ENCODE peak calls at places on chromosomes 13 and 19, in five cellular contexts. B is MM.1S, X is astrocyte, Y is GM23248, U is PC-3. S is an unnamed sample.

GRCh38 chr19:42412223-42412622 is 15.0 kb downstream of the LIPE start:
- DNase-seq in B (no peak), X (no peak), Y (no peak), U (no peak), S (no peak)

GRCh38 chr13:101449971-101450748 is 2.3 kb upstream of the ITGBL1 start:
- DNase-seq in B (no peak), X (peak), Y (peak), U (peak), S (no peak)

GRCh38 chr13:23792680-23793079 is 96.5 kb downstream of the MIPEP start:
- DNase-seq in B (no peak), X (peak), Y (no peak), U (no peak), S (no peak)

GRCh38 chr13:21033224-21033855 is 28.0 kb downstream of the LATS2 start:
- DNase-seq in B (no peak), X (peak), Y (peak), U (peak), S (no peak)

GRCh38 chr13:43991773-43992201 is 112.1 kb downstream of the LACC1 start:
- DNase-seq in B (no peak), X (no peak), Y (no peak), U (peak), S (no peak)

GRCh38 chr19:30855475-30855874 is 483.3 kb downstream of the ZNF536 start:
- DNase-seq in B (no peak), X (no peak), Y (no peak), U (no peak), S (no peak)

GRCh38 chr19:46603195-46603637 is 2.1 kb downstream of the CALM3 start:
- DNase-seq in B (peak), X (no peak), Y (no peak), U (no peak), S (no peak)

GRCh38 chr13:62583466-62583865 is 1167.8 kb upstream of the PCDH20 start:
- DNase-seq in B (no peak), X (no peak), Y (no peak), U (no peak), S (no peak)

GRCh38 chr13:20703785-20704458 is 423 bp downstream of the IL17D start:
- DNase-seq in B (peak), X (peak), Y (peak), U (peak), S (peak)

GRCh38 chr19:54606891-54607781 is 13.7 kb downstream of the LILRA1 start:
- DNase-seq in B (no peak), X (no peak), Y (no peak), U (no peak), S (no peak)

GRCh38 chr13:28792992-28793391 is 27.1 kb upstream of the MTUS2 start:
- DNase-seq in B (no peak), X (peak), Y (peak), U (no peak), S (no peak)

GRCh38 chr19:45323671-45324081 is 1.0 kb upstream of the CKM start:
- DNase-seq in B (no peak), X (no peak), Y (peak), U (no peak), S (no peak)

GRCh38 chr19:35013820-35014754 is 14.0 kb downstream of the GRAMD1A start:
- DNase-seq in B (no peak), X (no peak), Y (no peak), U (no peak), S (no peak)

GRCh38 chr19:46466536-46467199 is 4.7 kb downstream of the PNMA8A start:
- DNase-seq in B (peak), X (peak), Y (peak), U (peak), S (no peak)

GRCh38 chr13:41960700-41961697 is at the start of gene VWA8:
- DNase-seq in B (peak), X (peak), Y (peak), U (peak), S (peak)

GRCh38 chr19:45152504-45153338 is 8.1 kb downstream of the NKPD1 start:
- DNase-seq in B (no peak), X (peak), Y (peak), U (no peak), S (peak)

GRCh38 chr19:38678217-38678890 is 30.9 kb downstream of the ACTN4 start:
- DNase-seq in B (no peak), X (no peak), Y (no peak), U (no peak), S (no peak)

GRCh38 chr13:67574320-67575233 is 344.4 kb upstream of the PCDH9 start:
- DNase-seq in B (no peak), X (peak), Y (no peak), U (peak), S (no peak)

GRCh38 chr19:45442927-45443461 is 19.3 kb upstream of the ERCC1 start:
- DNase-seq in B (no peak), X (peak), Y (peak), U (peak), S (peak)

GRCh38 chr13:57624565-57625435 is 6.7 kb upstream of the PCDH17 start:
- DNase-seq in B (peak), X (peak), Y (peak), U (peak), S (peak)

DNA sequence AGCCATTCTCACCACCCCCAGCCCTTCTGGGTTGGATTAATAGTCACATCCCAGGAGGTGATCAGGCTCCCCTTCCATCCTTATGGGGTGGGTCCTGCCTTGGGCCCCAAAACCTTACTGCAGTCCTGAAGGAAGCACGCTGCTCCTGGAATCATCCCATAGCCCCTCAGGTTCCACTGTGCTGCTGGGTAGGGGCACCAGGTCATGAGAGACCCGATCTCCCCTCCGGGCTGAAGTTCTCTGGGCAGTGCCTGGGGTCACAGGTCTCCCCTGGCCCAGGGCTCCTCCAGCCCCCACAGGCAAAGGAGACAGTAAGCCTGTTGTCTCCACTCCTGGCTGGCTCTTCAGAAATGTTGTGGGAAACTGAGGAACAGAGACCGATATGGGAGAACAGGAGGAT is 54.2 kb downstream of the OR10H4 start:
- DNase-seq in B (no peak), X (no peak), Y (no peak), U (no peak), S (no peak)
- H3K27ac ChIP-seq in B (no peak), X (no peak), Y (no peak), U (no peak), S (no peak)

GRCh38 chr13:112053167-112053743 is 13.7 kb upstream of the SOX1 start:
- DNase-seq in B (no peak), X (no peak), Y (no peak), U (no peak), S (no peak)
- H3K4me3 ChIP-seq in B (no peak), X (no peak), Y (no peak), U (no peak), S (no peak)

DNA sequence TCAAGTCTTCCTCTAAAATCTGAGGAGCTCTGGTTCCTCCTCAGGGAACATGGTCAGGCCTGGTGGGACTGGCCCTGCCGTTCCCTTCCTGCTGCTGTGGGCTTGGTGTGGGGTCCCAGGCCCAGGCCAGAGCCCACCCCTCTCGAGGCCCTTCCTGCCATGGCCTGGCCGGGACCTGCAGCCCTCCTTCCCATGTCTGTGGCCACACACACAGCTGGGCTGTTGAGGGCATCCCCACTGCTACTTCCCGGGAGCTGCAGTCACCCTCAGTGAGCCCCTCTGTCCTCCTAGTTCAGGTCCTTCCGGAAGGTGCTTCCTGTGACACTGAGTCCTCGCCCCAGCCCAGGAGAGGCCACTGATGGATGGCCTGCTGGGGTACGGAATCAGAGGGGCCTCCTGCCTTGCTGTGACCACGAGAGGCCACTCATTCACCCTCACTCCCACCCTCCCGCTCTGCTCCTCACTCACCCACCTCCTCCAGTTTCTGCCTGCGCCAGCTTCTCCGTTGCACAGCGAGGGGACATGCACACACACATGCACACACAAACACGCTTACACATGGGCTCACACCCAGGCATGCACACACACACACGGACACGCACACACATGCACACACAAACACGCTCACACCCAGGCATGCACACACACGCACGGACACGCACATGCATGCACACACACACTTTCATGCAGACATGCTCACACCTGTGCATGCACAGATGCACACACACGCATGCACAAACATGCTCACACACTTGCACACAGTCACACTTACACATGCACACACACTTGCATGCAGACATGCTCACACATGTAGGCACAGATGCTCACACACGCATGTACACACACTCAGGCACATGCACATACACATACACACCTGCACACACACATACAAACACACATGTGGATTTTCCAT is 7.3 kb upstream of the MCF2L start:
- DNase-seq in B (no peak), X (no peak), Y (no peak), U (no peak), S (no peak)
- TF ChIP-seq EZH2 in B (no peak), X (no peak), Y (no peak), U (no peak), S (no peak)

DNA sequence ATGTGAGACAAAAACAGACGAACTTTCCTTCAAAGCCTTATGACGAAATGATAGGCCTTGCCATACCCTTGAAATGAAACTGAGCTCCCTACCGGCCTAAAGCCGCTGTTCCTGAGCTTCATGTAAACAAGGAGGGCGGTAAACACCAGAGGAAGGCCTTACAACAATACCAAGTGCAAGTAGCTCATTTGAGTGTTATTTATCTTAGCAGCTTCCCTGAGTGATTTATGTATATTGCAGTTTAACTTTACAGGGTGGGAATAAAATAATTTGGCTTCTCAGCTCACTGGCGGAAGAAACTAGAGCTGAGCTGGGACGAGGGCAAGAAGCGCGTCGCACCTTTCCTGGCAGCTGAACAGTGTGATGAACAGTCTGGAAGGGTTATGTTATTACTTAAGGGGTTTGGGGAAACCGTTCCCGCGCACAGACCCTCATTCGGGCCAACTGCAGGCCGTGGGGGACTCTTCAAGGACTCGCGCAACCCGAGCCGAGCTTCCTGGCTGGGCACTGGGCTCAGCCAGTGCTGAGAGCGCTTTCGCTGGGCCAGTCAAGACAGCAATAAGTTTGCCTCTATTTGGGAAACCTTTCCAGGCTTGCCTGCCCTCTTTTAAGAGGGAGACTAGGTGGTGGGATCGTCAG is 111.3 kb downstream of the KCNRG start:
- DNase-seq in B (peak), X (no peak), Y (peak), U (peak), S (peak)
- H3K27ac ChIP-seq in B (peak), X (no peak), Y (peak), U (no peak), S (peak)

GRCh38 chr19:37467608-37468090 is 405 bp upstream of the ZNF569 start:
- DNase-seq in B (no peak), X (no peak), Y (no peak), U (no peak), S (no peak)
- H3K4me3 ChIP-seq in B (peak), X (peak), Y (peak), U (peak), S (peak)

GRCh38 chr13:94713556-94714182 is 1.3 kb upstream of the SOX21 start:
- DNase-seq in B (no peak), X (no peak), Y (no peak), U (no peak), S (no peak)
- TF ChIP-seq EZH2 in B (no peak), X (no peak), Y (no peak), U (no peak), S (no peak)

GRCh38 chr19:52690395-52691214 is 44.2 kb downstream of the ZNF611 start:
- DNase-seq in B (peak), X (peak), Y (peak), U (peak), S (peak)
- H3K27ac ChIP-seq in B (no peak), X (peak), Y (peak), U (peak), S (peak)

GRCh38 chr13:103960011-103960410 is 893.8 kb upstream of the SLC10A2 start:
- DNase-seq in B (no peak), X (no peak), Y (no peak), U (no peak), S (no peak)

GRCh38 chr13:103961129-103961528 is 894.9 kb upstream of the SLC10A2 start:
- DNase-seq in B (no peak), X (no peak), Y (no peak), U (no peak), S (no peak)

GRCh38 chr13:103961784-103962183 is 895.6 kb upstream of the SLC10A2 start:
- DNase-seq in B (no peak), X (no peak), Y (no peak), U (no peak), S (no peak)

DNA sequence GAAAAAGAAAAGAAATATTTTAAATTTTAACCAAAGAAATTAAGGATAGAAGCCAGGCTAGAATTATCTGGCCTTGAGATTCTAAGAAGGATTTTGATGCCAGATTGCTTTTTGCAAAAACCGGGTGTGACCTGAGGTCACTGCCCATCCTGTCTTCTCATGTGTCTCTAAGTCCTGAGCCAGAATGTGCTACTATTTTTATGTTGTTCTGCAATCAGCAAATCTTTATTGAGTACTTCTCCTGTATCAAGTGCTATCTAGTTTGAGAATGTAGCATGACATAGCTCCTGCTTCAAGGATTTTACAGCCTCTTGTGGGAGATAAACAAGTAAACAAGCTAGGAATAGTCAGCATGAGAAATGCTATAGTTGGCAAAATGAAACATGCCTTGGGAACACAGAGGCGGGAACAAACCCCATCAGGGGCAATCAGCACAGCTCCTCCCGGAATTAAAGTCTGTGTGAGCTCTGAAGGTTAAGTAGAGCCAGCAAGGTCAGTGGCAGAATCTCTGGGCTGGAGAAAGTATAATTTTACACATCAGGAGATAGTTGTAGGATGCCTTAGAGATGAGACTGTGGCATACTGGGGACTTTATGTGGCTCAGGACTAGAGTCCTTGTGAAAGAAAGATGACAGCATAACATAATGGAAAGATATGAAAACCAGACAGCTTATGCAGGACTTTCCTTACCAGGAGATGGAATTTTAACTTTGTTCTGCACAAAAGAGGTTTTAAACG is 899.5 kb upstream of the SLC10A2 start:
- DNase-seq in B (no peak), X (no peak), Y (no peak), U (no peak), S (no peak)
- H3K4me3 ChIP-seq in B (no peak), X (no peak), Y (no peak), U (no peak), S (no peak)

GRCh38 chr19:3464797-3465235 is 15.5 kb downstream of the SMIM24 start:
- DNase-seq in B (no peak), X (no peak), Y (no peak), U (no peak), S (no peak)
- TF ChIP-seq EZH2 in B (no peak), X (no peak), Y (no peak), U (no peak), S (no peak)